ENCODE peak calls at places on chromosomes 12 and 14, in ten cellular contexts. L is CD8-positive, alpha-beta T cell; D is heart left ventricle; P is thoracic aorta; G is GM06990; V is tibial artery; R is stomach; F is kidney epithelial cell; W is lower lobe of right lung; A is endothelial cell of umbilical vein. I is an unnamed sample.

GRCh38 chr12:1130164-1130563 is 139.1 kb downstream of the ERC1 start:
- DNase-seq in L (no peak), D (no peak), P (no peak), G (no peak), V (no peak), R (peak; percentile 81), F (no peak), W (no peak), A (peak; percentile 72), I (no peak)

GRCh38 chr14:67622675-67623074 is 3.0 kb downstream of the ARG2 start:
- DNase-seq in L (no peak), D (no peak), P (no peak), G (no peak), V (peak; percentile 46), R (no peak), F (no peak), W (no peak), A (peak; percentile 93), I (no peak)

GRCh38 chr14:85934123-85934885 is 404.4 kb downstream of the FLRT2 start:
- DNase-seq in L (peak; percentile 9), D (no peak), P (no peak), G (no peak), V (no peak), R (peak; percentile 38), F (no peak), W (peak; percentile 47), A (peak; percentile 29), I (peak; percentile 52)

GRCh38 chr12:16920451-16920850 is 314.5 kb upstream of the LMO3 start:
- DNase-seq in L (no peak), D (no peak), P (no peak), G (no peak), V (no peak), R (no peak), F (no peak), W (no peak), A (no peak), I (no peak)

GRCh38 chr14:71852201-71852600 is 80.0 kb upstream of the RGS6 start:
- DNase-seq in L (no peak), D (no peak), P (no peak), G (no peak), V (no peak), R (no peak), F (no peak), W (no peak), A (no peak), I (no peak)

GRCh38 chr14:34023824-34024767 is 73.2 kb upstream of the EGLN3 start:
- DNase-seq in L (no peak), D (no peak), P (no peak), G (no peak), V (no peak), R (no peak), F (no peak), W (no peak), A (no peak), I (no peak)

GRCh38 chr14:102848830-102849521 is 71.7 kb downstream of the TRAF3 start:
- DNase-seq in L (no peak), D (no peak), P (no peak), G (no peak), V (peak; percentile 49), R (peak; percentile 36), F (no peak), W (no peak), A (no peak), I (no peak)

GRCh38 chr12:30599631-30600030 is 96.0 kb downstream of the IPO8 start:
- DNase-seq in L (no peak), D (no peak), P (no peak), G (no peak), V (no peak), R (no peak), F (no peak), W (no peak), A (peak; percentile 52), I (no peak)

GRCh38 chr14:104393199-104393897 is 186.2 kb upstream of the C14orf180 start:
- DNase-seq in L (no peak), D (peak; percentile 51), P (no peak), G (no peak), V (no peak), R (peak; percentile 21), F (no peak), W (no peak), A (no peak), I (no peak)

GRCh38 chr14:24171422-24172260 is at the start of gene REC8:
- DNase-seq in L (peak; percentile 62), D (peak; percentile 80), P (peak; percentile 38), G (peak; percentile 95), V (peak; percentile 72), R (peak; percentile 82), F (peak; percentile 92), W (peak; percentile 87), A (peak; percentile 82), I (peak; percentile 92)

DNA sequence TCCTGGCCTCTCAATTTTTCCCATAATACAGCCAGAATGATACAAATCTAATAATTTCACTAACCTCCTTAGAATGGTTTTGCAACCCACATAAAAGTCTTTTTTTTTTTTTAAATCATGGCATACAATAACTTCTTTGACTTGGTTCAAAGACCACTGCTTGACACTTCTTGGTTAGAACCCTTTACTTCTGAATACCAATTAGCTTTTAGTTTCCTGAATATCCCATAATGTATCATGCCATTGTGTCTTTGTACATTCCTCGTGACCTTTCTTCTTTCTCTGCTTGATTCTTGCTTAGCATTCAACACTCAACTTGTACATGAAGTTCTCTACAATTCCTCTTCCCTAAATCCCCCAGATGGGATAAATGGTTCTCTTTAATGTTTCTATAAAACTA is 19.3 kb downstream of the KLHL28 start:
- DNase-seq in L (no peak), D (no peak), P (no peak), G (no peak), V (no peak), R (no peak), F (no peak), W (no peak), A (no peak), I (no peak)
- H3K36me3 ChIP-seq in L (peaks cover 14% of the 10 kb centered on the region), D (peaks cover 54% of the 10 kb centered on the region), P (peaks cover 19% of the 10 kb centered on the region), G (peaks cover 5% of the 10 kb centered on the region), V (peaks cover 54% of the 10 kb centered on the region), R (peaks cover 50% of the 10 kb centered on the region), F (peaks cover 1% of the 10 kb centered on the region), W (peaks cover 35% of the 10 kb centered on the region), A (peaks cover 10% of the 10 kb centered on the region), I (no peaks in the 10 kb centered on the region)

GRCh38 chr12:84874125-84874824 is 38.3 kb downstream of the SLC6A15 start:
- DNase-seq in L (no peak), D (no peak), P (no peak), G (no peak), V (no peak), R (no peak), F (no peak), W (no peak), A (peak; percentile 55), I (no peak)
- TF ChIP-seq CTCF in L (peak; percentile 82), D (peak; percentile 75), P (peak; percentile 63), G (peak; percentile 65), V (peak; percentile 71), R (no peak), F (peak; percentile 54), W (peak; percentile 75), A (peak; percentile 45), I (peak; percentile 55)

DNA sequence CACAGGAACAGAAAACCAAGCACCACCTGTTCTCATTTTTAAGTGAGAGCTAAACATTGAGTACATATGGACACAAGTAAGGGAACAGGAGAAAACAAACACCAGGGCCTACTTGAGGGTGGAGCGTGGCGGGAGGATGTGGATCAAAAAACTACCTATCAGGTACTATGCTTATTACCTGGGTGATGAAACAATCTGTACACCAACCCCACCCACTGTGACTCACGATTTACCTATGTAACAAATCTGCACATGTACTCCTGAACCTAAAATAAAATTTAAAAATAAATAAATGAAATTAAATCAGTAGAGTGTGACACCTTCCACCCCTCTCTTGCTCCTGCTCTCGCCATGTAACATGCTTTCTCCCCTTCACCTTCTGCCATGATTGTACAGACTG is 615.5 kb downstream of the RPL10L start:
- DNase-seq in L (no peak), D (no peak), P (no peak), G (no peak), V (no peak), R (no peak), F (no peak), W (no peak), A (no peak), I (no peak)
- H3K36me3 ChIP-seq in L (no peaks in the 10 kb centered on the region), D (no peaks in the 10 kb centered on the region), P (no peaks in the 10 kb centered on the region), G (no peaks in the 10 kb centered on the region), V (no peaks in the 10 kb centered on the region), R (no peaks in the 10 kb centered on the region), F (no peaks in the 10 kb centered on the region), W (no peaks in the 10 kb centered on the region), A (no peaks in the 10 kb centered on the region), I (no peaks in the 10 kb centered on the region)

GRCh38 chr12:65879878-65880277 is 55.6 kb downstream of the HMGA2 start:
- DNase-seq in L (no peak), D (no peak), P (no peak), G (no peak), V (no peak), R (no peak), F (no peak), W (no peak), A (peak; percentile 54), I (no peak)

GRCh38 chr12:65876898-65877721 is 52.8 kb downstream of the HMGA2 start:
- DNase-seq in L (no peak), D (no peak), P (no peak), G (no peak), V (no peak), R (peak; percentile 41), F (no peak), W (no peak), A (peak; percentile 93), I (no peak)

GRCh38 chr12:65877836-65878235 is 53.6 kb downstream of the HMGA2 start:
- DNase-seq in L (no peak), D (no peak), P (no peak), G (no peak), V (no peak), R (no peak), F (no peak), W (no peak), A (peak; percentile 20), I (no peak)

GRCh38 chr12:65875635-65876034 is 51.4 kb downstream of the HMGA2 start:
- DNase-seq in L (no peak), D (no peak), P (no peak), G (no peak), V (no peak), R (no peak), F (no peak), W (no peak), A (no peak), I (no peak)

DNA sequence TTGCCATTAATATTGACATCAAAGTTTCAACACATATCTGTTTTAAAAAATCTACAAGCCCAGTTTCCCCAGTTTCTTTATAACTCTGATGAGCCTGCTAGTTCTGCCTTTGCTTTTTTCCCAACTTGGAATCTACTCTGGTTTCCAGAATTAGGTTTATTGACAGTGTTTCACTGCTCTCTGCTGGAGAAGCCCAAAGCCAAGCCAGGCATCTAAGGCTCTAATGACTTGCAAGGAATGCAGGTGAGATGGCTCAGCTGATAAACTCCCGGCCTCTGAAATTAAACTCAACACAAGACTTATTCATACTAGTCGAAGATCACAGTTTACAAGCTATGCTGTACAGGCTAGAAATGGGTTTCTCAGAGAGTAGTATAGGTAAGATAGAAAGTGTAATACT is 54.3 kb downstream of the HMGA2 start:
- DNase-seq in L (no peak), D (no peak), P (no peak), G (no peak), V (no peak), R (no peak), F (no peak), W (no peak), A (peak; percentile 44), I (no peak)
- TF ChIP-seq CTCF in L (no peak), D (peak; percentile 13), P (no peak), G (no peak), V (no peak), R (no peak), F (peak; percentile 36), W (no peak), A (peak; percentile 21), I (no peak)

I was measured in Peyer's patch.